ENCODE peak calls at places on chromosomes 3 and 15, in ten cellular contexts. Q is GM12864, C is mammary epithelial cell, Y is endothelial cell of umbilical vein, W is H7, D is GM12878, P is neuronal stem cell, V is cardiac fibroblast, X is right atrium auricular region, F is AG04450. G is an unnamed sample.

GRCh38 chr15:61112231-61112630 is 116.9 kb downstream of the RORA start:
- DNase-seq in W (peak), C (no peak), P (no peak), D (no peak), V (no peak), Q (no peak), F (no peak), X (no peak), Y (no peak), G (no peak)

GRCh38 chr3:43025423-43025822 is 46.3 kb downstream of the GASK1A start:
- DNase-seq in C (no peak), Q (no peak), D (no peak), Y (no peak), P (peak), V (no peak), X (no peak), W (no peak), F (no peak), G (no peak)

GRCh38 chr3:108835101-108835500 is 12.5 kb downstream of the TRAT1 start:
- DNase-seq in C (no peak), V (no peak), X (no peak), P (no peak), Q (no peak), Y (no peak), W (no peak), D (no peak), F (no peak), G (no peak)

GRCh38 chr15:98347866-98348265 is 300.5 kb upstream of the IGF1R start:
- DNase-seq in Y (no peak), C (no peak), Q (no peak), V (no peak), X (peak), D (no peak), W (no peak), P (no peak), F (no peak), G (no peak)

GRCh38 chr15:86857701-86858100 is 778.0 kb downstream of the AGBL1 start:
- DNase-seq in C (no peak), F (no peak), W (no peak), P (no peak), D (no peak), X (no peak), V (no peak), Q (no peak), Y (no peak), G (no peak)

GRCh38 chr3:192726386-192726785 is 955 bp downstream of the FGF12 start:
- DNase-seq in V (no peak), Y (no peak), W (no peak), Q (no peak), C (no peak), X (no peak), D (no peak), P (no peak), F (no peak), G (no peak)

GRCh38 chr15:31438601-31439265 is 112.1 kb downstream of the KLF13 start:
- DNase-seq in D (no peak), Q (no peak), Y (no peak), V (no peak), F (no peak), X (no peak), P (no peak), W (no peak), C (no peak), G (no peak)

GRCh38 chr3:47413751-47414150 is 32.9 kb downstream of the PTPN23 start:
- DNase-seq in Q (no peak), Y (no peak), D (no peak), F (no peak), V (no peak), C (no peak), X (no peak), P (no peak), W (no peak), G (no peak)

GRCh38 chr3:24514139-24514538 is 19.5 kb upstream of the THRB start:
- DNase-seq in P (no peak), X (no peak), D (no peak), W (no peak), V (no peak), C (no peak), Y (no peak), Q (no peak), F (no peak), G (no peak)

GRCh38 chr15:70271422-70272088 is 173.8 kb upstream of the TLE3 start:
- DNase-seq in C (peak), W (peak), D (no peak), Q (no peak), X (peak), V (peak), Y (peak), P (peak), F (peak), G (no peak)

GRCh38 chr3:122101646-122102045 is 46.5 kb downstream of the CD86 start:
- DNase-seq in C (peak), X (no peak), D (peak), P (peak), W (peak), F (peak), V (peak), Q (no peak), Y (peak), G (peak)

GRCh38 chr15:90192961-90193786 is 8.0 kb upstream of the SEMA4B start:
- DNase-seq in F (no peak), P (no peak), Q (no peak), X (no peak), Y (no peak), W (no peak), D (no peak), V (no peak), C (no peak), G (no peak)

GRCh38 chr15:62877276-62877857 is 165.2 kb upstream of the TPM1 start:
- DNase-seq in Y (no peak), P (no peak), F (no peak), X (no peak), D (no peak), W (no peak), C (no peak), V (no peak), Q (no peak), G (no peak)

GRCh38 chr15:68421798-68422402 is 10.1 kb downstream of the ITGA11 start:
- DNase-seq in P (no peak), X (peak), C (no peak), D (no peak), F (no peak), Q (no peak), W (no peak), Y (no peak), V (no peak), G (no peak)

GRCh38 chr15:74032606-74033561 is 38.4 kb downstream of the PML start:
- DNase-seq in Y (no peak), C (no peak), X (no peak), V (no peak), Q (no peak), W (no peak), P (no peak), F (no peak), D (no peak), G (no peak)

GRCh38 chr3:42270561-42270960 is 4.6 kb upstream of the CCK start:
- DNase-seq in X (no peak), C (no peak), Q (no peak), D (no peak), W (no peak), F (no peak), Y (no peak), V (no peak), P (no peak), G (no peak)

GRCh38 chr3:123285479-123285878 is 83.7 kb downstream of the SEC22A start:
- DNase-seq in Y (no peak), W (peak), C (no peak), P (no peak), D (no peak), X (peak), V (no peak), F (no peak), Q (no peak), G (no peak)

GRCh38 chr15:49460411-49460941 is 37.4 kb downstream of the FGF7 start:
- DNase-seq in P (no peak), X (no peak), C (no peak), D (no peak), Q (no peak), Y (no peak), W (no peak), V (no peak), F (no peak), G (no peak)

GRCh38 chr15:68228143-68228970 is 1.2 kb downstream of the CLN6 start:
- DNase-seq in P (no peak), W (no peak), F (no peak), X (no peak), Y (peak), Q (no peak), D (no peak), C (peak), V (no peak), G (no peak)

GRCh38 chr3:151003024-151003771 is 30.7 kb upstream of the CLRN1 start:
- DNase-seq in Q (no peak), F (no peak), Y (no peak), P (no peak), W (no peak), D (no peak), X (no peak), C (peak), V (peak), G (no peak)

GRCh38 chr3:59555593-59556315 is 505.9 kb upstream of the CFAP20DC start:
- DNase-seq in Y (no peak), X (no peak), C (peak), W (no peak), D (no peak), F (no peak), P (no peak), V (peak), Q (no peak), G (no peak)

GRCh38 chr15:100553468-100553867 is 24.7 kb upstream of the CERS3 start:
- DNase-seq in C (no peak), D (no peak), P (no peak), Y (no peak), F (no peak), Q (no peak), W (no peak), X (no peak), V (no peak), G (no peak)

GRCh38 chr3:150761831-150762661 is 923 bp downstream of the SIAH2 start:
- DNase-seq in Y (peak), F (no peak), P (peak), C (peak), D (no peak), V (peak), W (peak), Q (no peak), X (peak), G (peak)

GRCh38 chr3:170076715-170077238 is 39.0 kb downstream of the GPR160 start:
- DNase-seq in P (no peak), C (peak), F (peak), Q (no peak), D (no peak), V (peak), Y (no peak), W (no peak), X (no peak), G (no peak)

GRCh38 chr3:149402481-149402880 is 25.0 kb upstream of the TM4SF1 start:
- DNase-seq in X (no peak), Q (no peak), D (no peak), F (no peak), W (no peak), C (no peak), Y (peak), P (no peak), V (no peak), G (no peak)

GRCh38 chr3:141227752-141228151 is 3.9 kb upstream of the PXYLP1 start:
- DNase-seq in P (no peak), Y (no peak), W (no peak), D (no peak), V (peak), F (peak), C (no peak), X (no peak), Q (no peak), G (no peak)

GRCh38 chr3:124878561-124879394 is 8.4 kb downstream of the ITGB5 start:
- DNase-seq in Y (peak), W (no peak), X (peak), Q (no peak), F (peak), D (no peak), C (peak), P (no peak), V (peak), G (no peak)

GRCh38 chr3:34239287-34239686 is 440.9 kb downstream of the PDCD6IP start:
- DNase-seq in Y (no peak), X (no peak), P (no peak), V (no peak), W (no peak), C (no peak), D (no peak), Q (no peak), F (no peak), G (no peak)

GRCh38 chr3:150607267-150608065 is 4.3 kb downstream of the SELENOT start:
- DNase-seq in C (no peak), P (peak), W (no peak), V (no peak), Q (no peak), X (no peak), Y (no peak), F (no peak), D (no peak), G (no peak)

DNA sequence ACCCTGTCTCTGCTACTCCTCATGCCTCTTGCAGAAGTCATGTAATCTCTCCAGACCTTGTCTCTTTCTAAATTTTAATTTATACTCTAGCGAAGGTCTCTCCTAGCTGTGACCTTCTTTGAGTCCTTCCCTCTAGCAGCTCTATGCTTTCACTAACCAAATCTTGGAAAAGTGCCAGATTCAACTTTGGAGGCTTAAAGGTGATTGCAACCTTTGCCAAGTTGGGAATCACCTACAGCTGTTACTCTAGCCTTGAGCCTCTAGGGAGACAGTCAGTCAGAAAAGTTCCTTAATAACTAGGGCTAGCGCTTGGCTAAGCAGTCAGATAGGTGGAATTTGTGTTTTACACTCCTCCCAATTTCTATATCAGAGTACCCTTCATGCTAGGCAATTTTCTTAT is 46.1 kb upstream of the ABI3BP start:
- DNase-seq in P (no peak), F (no peak), C (peak), D (no peak), X (no peak), Q (no peak), V (no peak), W (no peak), Y (no peak), G (no peak)
- H3K4me3 ChIP-seq in P (no peak), F (no peak), C (no peak), D (no peak), X (no peak), Q (no peak), V (no peak), W (no peak), Y (no peak), G (no peak)

GRCh38 chr3:142596726-142597088 is 514 bp downstream of the PLS1 start:
- DNase-seq in X (no peak), F (no peak), V (no peak), Q (no peak), W (peak), P (no peak), Y (no peak), D (no peak), C (no peak), G (no peak)
- H3K4me3 ChIP-seq in X (peak), F (peak), V (peak), Q (peak), W (peak), P (peak), Y (peak), D (peak), C (peak), G (peak)

GRCh38 chr15:81213982-81214381 is 17.3 kb downstream of the IL16 start:
- DNase-seq in F (no peak), D (no peak), X (no peak), Q (no peak), C (no peak), P (no peak), W (no peak), V (no peak), Y (no peak), G (no peak)
- H3K4me3 ChIP-seq in F (no peak), D (no peak), X (no peak), Q (no peak), C (no peak), P (no peak), W (no peak), V (no peak), Y (no peak), G (no peak)

GRCh38 chr3:184229424-184230080 is at the start of gene VWA5B2:
- DNase-seq in C (peak), V (no peak), D (no peak), Q (no peak), W (peak), X (no peak), F (no peak), Y (peak), P (peak), G (peak)
- H3K4me3 ChIP-seq in C (peak), V (peak), D (peak), Q (peak), W (peak), X (peak), F (peak), Y (no peak), P (peak), G (peak)

G was measured in GM06990.